ENCODE peak calls at places on chromosomes 6 and 20, in nine cellular contexts. X, Z, L, P, Y, F, Q, N and A are unnamed samples.

GRCh38 chr20:8305449-8305978 is 173.4 kb downstream of the PLCB1 start:
- DNase-seq in X (peak), Z (peak), L (peak), P (no peak), Y (peak), F (no peak), Q (no peak), N (peak), A (no peak)

GRCh38 chr6:150354754-150355571 is 13.8 kb upstream of the IYD start:
- DNase-seq in X (no peak), Z (no peak), L (no peak), P (no peak), Y (no peak), F (no peak), Q (no peak), N (no peak), A (no peak)

GRCh38 chr6:157092736-157093135 is 230.6 kb downstream of the TMEM242 start:
- DNase-seq in X (no peak), Z (no peak), L (no peak), P (no peak), Y (no peak), F (no peak), Q (no peak), N (no peak), A (no peak)

GRCh38 chr6:1502041-1502440 is 107.7 kb upstream of the FOXC1 start:
- DNase-seq in X (no peak), Z (no peak), L (no peak), P (no peak), Y (no peak), F (no peak), Q (no peak), N (no peak), A (no peak)

GRCh38 chr6:168015492-168016175 is 18.2 kb downstream of the KIF25 start:
- DNase-seq in X (no peak), Z (no peak), L (no peak), P (no peak), Y (no peak), F (no peak), Q (no peak), N (no peak), A (no peak)

GRCh38 chr6:2476376-2476775 is 231.0 kb upstream of the GMDS start:
- DNase-seq in X (no peak), Z (no peak), L (no peak), P (no peak), Y (no peak), F (no peak), Q (peak), N (no peak), A (no peak)

GRCh38 chr20:61959301-61959700 is 106.4 kb downstream of the TAF4 start:
- DNase-seq in X (no peak), Z (no peak), L (no peak), P (no peak), Y (no peak), F (no peak), Q (no peak), N (no peak), A (no peak)

GRCh38 chr6:18053071-18053475 is 65.6 kb upstream of the KIF13A start:
- DNase-seq in X (no peak), Z (no peak), L (no peak), P (no peak), Y (no peak), F (no peak), Q (no peak), N (no peak), A (no peak)

GRCh38 chr20:49641683-49642649 is 71.7 kb downstream of the B4GALT5 start:
- DNase-seq in X (no peak), Z (peak), L (no peak), P (no peak), Y (no peak), F (peak), Q (no peak), N (no peak), A (no peak)

GRCh38 chr6:31905041-31905440 is 3.2 kb upstream of the ZBTB12 start:
- DNase-seq in X (no peak), Z (no peak), L (no peak), P (no peak), Y (no peak), F (no peak), Q (no peak), N (no peak), A (no peak)

GRCh38 chr6:64050586-64050985 is 415.0 kb downstream of the PHF3 start:
- DNase-seq in X (no peak), Z (no peak), L (no peak), P (no peak), Y (no peak), F (no peak), Q (no peak), N (no peak), A (no peak)

GRCh38 chr20:51357543-51357942 is 185.0 kb downstream of the NFATC2 start:
- DNase-seq in X (no peak), Z (no peak), L (no peak), P (no peak), Y (no peak), F (no peak), Q (no peak), N (no peak), A (no peak)

GRCh38 chr6:26646074-26646473 is 13.5 kb downstream of the ZNF322 start:
- DNase-seq in X (no peak), Z (no peak), L (no peak), P (no peak), Y (no peak), F (no peak), Q (no peak), N (no peak), A (no peak)

GRCh38 chr6:83867527-83868161 is 8.2 kb downstream of the CYB5R4 start:
- DNase-seq in X (peak), Z (peak), L (no peak), P (no peak), Y (no peak), F (no peak), Q (no peak), N (no peak), A (no peak)

GRCh38 chr6:5401845-5402738 is 140.8 kb downstream of the FARS2 start:
- DNase-seq in X (no peak), Z (no peak), L (no peak), P (no peak), Y (no peak), F (no peak), Q (no peak), N (no peak), A (no peak)

GRCh38 chr6:136090929-136091328 is 159.2 kb downstream of the MTFR2 start:
- DNase-seq in X (no peak), Z (no peak), L (no peak), P (no peak), Y (no peak), F (no peak), Q (no peak), N (no peak), A (no peak)

GRCh38 chr20:14902432-14903089 is 565.1 kb upstream of the FLRT3 start:
- DNase-seq in X (no peak), Z (no peak), L (no peak), P (no peak), Y (no peak), F (no peak), Q (no peak), N (no peak), A (no peak)